ENCODE peak calls at places on chromosome 13, in six cellular contexts. Q, L, N, H, E and P are unnamed samples.

GRCh38 chr13:72163671-72164070 is 296.7 kb upstream of the DACH1 start:
- DNase-seq in Q (no peak), L (no peak), N (no peak), H (no peak), E (peak; percentile 62), P (no peak)

GRCh38 chr13:33678906-33679657 is 138.9 kb upstream of the RFC3 start:
- DNase-seq in Q (peak; percentile 81), L (peak; percentile 94), N (peak; percentile 10), H (peak; percentile 87), E (peak; percentile 73), P (peak; percentile 96)

GRCh38 chr13:23510979-23511735 is 59.1 kb upstream of the TNFRSF19 start:
- DNase-seq in Q (peak; percentile 16), L (no peak), N (no peak), H (no peak), E (peak; percentile 52), P (peak; percentile 89)

GRCh38 chr13:99657848-99658265 is 156.6 kb downstream of the TM9SF2 start:
- DNase-seq in Q (peak; percentile 52), L (no peak), N (no peak), H (peak; percentile 5), E (no peak), P (no peak)

GRCh38 chr13:101917833-101918755 is 465.6 kb downstream of the ITGBL1 start:
- DNase-seq in Q (peak; percentile 18), L (no peak), N (no peak), H (no peak), E (no peak), P (no peak)

GRCh38 chr13:88925954-88926353 is 1254.8 kb downstream of the SLITRK5 start:
- DNase-seq in Q (no peak), L (no peak), N (no peak), H (no peak), E (no peak), P (no peak)

GRCh38 chr13:110964229-110965037 is 49.6 kb upstream of the ANKRD10 start:
- DNase-seq in Q (no peak), L (no peak), N (peak; percentile 79), H (no peak), E (no peak), P (no peak)

GRCh38 chr13:64810701-64811258 is 2419.4 kb downstream of the PCDH9 start:
- DNase-seq in Q (no peak), L (no peak), N (no peak), H (peak; percentile 22), E (peak; percentile 23), P (no peak)

GRCh38 chr13:46121033-46121432 is 16.2 kb upstream of the CPB2 start:
- DNase-seq in Q (no peak), L (peak; percentile 80), N (no peak), H (no peak), E (no peak), P (no peak)

GRCh38 chr13:106851251-106851650 is 283.3 kb upstream of the ARGLU1 start:
- DNase-seq in Q (no peak), L (no peak), N (no peak), H (no peak), E (peak; percentile 27), P (no peak)

GRCh38 chr13:59834801-59835200 is 328.9 kb downstream of the DIAPH3 start:
- DNase-seq in Q (no peak), L (no peak), N (no peak), H (peak; percentile 13), E (peak; percentile 16), P (no peak)

GRCh38 chr13:49858183-49858856 is 65.8 kb upstream of the KPNA3 start:
- DNase-seq in Q (peak; percentile 12), L (no peak), N (no peak), H (peak; percentile 90), E (peak; percentile 97), P (no peak)

GRCh38 chr13:84609716-84610115 is 727.4 kb upstream of the SLITRK1 start:
- DNase-seq in Q (no peak), L (no peak), N (no peak), H (peak; percentile 49), E (peak; percentile 80), P (no peak)

GRCh38 chr13:112894423-112894672 is 74.7 kb upstream of the MCF2L start:
- DNase-seq in Q (no peak), L (no peak), N (no peak), H (no peak), E (no peak), P (no peak)

GRCh38 chr13:112895521-112896465 is 73.2 kb upstream of the MCF2L start:
- DNase-seq in Q (no peak), L (no peak), N (no peak), H (no peak), E (no peak), P (no peak)

GRCh38 chr13:112892759-112893569 is 76.0 kb upstream of the MCF2L start:
- DNase-seq in Q (peak; percentile 74), L (peak; percentile 77), N (no peak), H (no peak), E (no peak), P (no peak)

GRCh38 chr13:112894673-112895481 is 74.1 kb upstream of the MCF2L start:
- DNase-seq in Q (peak; percentile 38), L (no peak), N (no peak), H (no peak), E (no peak), P (no peak)

DNA sequence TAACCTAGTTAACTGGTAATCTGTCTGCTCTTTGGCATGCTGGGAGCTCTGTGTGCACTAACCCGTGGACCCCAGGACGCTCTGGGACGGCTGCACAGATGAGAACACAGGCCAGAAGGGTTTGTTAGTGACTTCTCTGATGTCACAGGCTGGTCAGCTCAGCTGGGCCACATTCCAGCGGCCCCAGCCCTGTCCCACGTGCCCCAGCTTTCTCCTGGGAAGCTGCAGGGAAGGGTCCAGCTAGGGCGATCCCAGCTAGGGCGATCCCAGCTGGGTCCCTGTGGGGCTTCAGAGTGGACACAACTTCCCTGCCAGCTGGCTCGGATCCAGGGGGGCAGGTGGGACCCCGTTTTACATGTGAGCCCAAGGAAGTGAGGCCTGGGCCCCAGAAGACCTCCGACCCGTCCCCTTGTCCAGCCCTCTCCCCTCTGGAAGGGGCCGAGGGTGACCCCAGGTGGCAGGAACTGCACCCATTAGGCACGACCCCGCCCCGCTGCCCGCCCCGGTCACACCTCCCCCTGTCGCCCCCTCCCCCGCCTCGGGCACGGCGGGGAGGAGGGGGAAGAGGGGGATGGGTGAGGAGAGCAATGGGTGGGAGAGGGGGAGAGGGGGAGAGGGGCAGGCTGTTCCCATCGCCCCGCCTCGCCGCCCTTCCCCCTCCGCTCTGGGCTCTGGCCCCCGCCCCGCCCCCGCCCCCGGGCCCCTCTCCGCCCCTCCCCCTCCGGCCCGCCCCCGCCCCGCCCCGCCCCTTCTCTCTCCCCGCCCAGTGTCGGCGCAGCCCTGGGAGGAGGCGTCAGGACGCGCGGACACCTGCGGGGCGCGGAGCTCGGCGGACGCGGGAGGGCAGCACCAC is 75.2 kb upstream of the MCF2L start:
- DNase-seq in Q (peak; percentile 80), L (peak; percentile 82), N (peak; percentile 84), H (peak; percentile 6), E (no peak), P (no peak)
- TF ChIP-seq CTCF in Q (no peak), L (no peak), N (no peak), H (no peak), E (no peak), P (no peak)

DNA sequence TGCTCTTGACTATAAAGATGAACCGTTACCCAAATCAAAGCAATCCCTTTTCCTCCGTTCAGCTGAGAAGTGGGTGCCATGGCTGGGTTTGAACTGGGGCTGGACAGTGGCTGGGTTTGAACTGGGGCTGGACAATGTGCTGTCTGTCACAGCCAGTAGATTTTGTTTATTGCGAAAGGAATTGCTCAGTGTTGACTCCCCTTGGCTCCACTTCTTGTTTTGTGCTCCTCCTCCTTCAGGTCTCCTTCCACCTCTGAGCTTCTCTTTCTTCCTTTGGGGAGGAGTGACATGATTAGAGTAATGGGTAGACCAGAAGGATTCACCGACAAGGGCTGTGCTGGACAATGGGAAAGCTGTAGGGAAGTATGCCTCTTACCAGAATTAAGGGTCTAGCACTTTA is 19.4 kb upstream of the MBNL2 start:
- DNase-seq in Q (no peak), L (no peak), N (no peak), H (no peak), E (no peak), P (no peak)
- H3K4me3 ChIP-seq in Q (no peak overlapping the region), L (no peak overlapping the region), N (no peak overlapping the region), H (no peak overlapping the region), E (no peak overlapping the region), P (no peak overlapping the region)

GRCh38 chr13:41900918-41901317 is 60.0 kb downstream of the VWA8 start:
- DNase-seq in Q (no peak), L (no peak), N (no peak), H (no peak), E (peak; percentile 15), P (no peak)

GRCh38 chr13:41909524-41909923 is 51.4 kb downstream of the VWA8 start:
- DNase-seq in Q (no peak), L (no peak), N (no peak), H (no peak), E (peak; percentile 68), P (no peak)

DNA sequence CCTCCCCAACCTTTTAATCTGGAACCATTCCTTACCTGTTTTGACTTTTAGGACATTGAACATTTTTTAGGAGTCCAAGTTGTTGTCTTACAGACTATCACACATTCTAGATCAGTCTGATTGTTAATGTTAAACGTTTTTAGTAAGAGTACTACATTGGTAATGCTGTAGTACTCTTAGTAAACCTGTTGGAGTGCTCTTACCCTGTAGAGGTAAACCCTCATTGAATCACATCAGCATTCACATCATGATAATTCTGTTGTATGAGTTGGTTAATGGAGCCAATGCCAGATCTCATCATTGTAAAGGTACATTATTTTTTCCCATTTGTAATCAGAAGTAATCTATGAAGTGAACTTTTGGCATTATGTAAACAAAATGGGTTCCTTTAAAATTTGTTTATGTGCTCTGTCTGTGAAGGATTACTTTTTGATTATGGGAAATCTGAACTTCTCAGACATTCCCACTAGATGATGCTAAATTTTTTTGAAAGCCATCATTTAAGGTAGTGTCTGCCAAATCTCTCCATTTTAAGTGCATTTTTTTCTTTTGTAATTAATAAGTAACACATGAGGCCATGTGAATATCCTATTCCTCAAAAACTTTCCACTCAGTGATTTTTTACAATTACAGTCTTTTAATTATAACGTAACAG is 55.2 kb downstream of the VWA8 start:
- DNase-seq in Q (no peak), L (no peak), N (peak; percentile 31), H (peak; percentile 66), E (peak; percentile 72), P (peak; percentile 70)
- TF ChIP-seq CTCF in Q (peak; percentile 8), L (peak; percentile 72), N (peak; percentile 40), H (peak; percentile 76), E (peak; percentile 64), P (peak; percentile 71)

GRCh38 chr13:48403929-48404328 is 9.0 kb downstream of the LPAR6 start:
- DNase-seq in Q (no peak), L (no peak), N (no peak), H (no peak), E (no peak), P (no peak)
- H3K4me3 ChIP-seq in Q (no peak overlapping the region), L (no peak overlapping the region), N (no peak overlapping the region), H (no peak overlapping the region), E (no peak overlapping the region), P (no peak overlapping the region)

DNA sequence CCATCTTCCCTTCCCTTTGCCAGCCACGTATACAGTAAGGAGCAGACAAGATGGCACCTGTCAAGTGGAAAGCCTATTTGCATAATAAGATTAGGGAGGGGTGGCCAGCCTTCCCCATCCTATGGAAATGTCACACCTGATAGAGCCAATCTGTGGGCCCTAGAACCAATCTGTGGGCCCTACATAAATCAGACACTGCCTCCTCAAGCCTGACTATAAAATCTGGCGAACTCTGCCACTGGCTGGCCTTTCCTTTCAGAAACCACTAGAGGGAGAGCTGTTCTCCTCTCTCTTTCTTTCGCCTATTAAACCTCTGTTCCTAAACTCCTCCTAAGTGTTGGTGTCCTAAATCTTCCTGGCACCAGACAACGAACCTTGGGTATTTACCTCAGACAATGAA is 231.5 kb upstream of the KLHL1 start:
- DNase-seq in Q (peak; percentile 54), L (no peak), N (no peak), H (no peak), E (peak; percentile 30), P (peak; percentile 18)
- TF ChIP-seq CTCF in Q (peak; percentile 29), L (peak; percentile 52), N (no peak), H (no peak), E (peak; percentile 72), P (peak; percentile 50)

GRCh38 chr13:77699059-77699680 is 1.7 kb downstream of the SLAIN1 start:
- DNase-seq in Q (no peak), L (no peak), N (no peak), H (no peak), E (no peak), P (no peak)
- H3K4me3 ChIP-seq in Q (peak overlapping the region; percentile 26), L (peak overlapping the region; percentile 69), N (no peak overlapping the region), H (peak overlapping the region; percentile 56), E (no peak overlapping the region), P (peak overlapping the region; percentile 93)